ENCODE peak calls at places on chromosome 2, in seven cellular contexts. A is trophoblast cell, O is cardiac muscle cell, R is bronchial epithelial cell, C is endodermal cell, S is astrocyte, W is GM23248. F is an unnamed sample.

GRCh38 chr2:45353879-45354278 is 257.2 kb downstream of the SRBD1 start:
- DNase-seq in A (no peak), O (no peak), R (peak; percentile 80), C (no peak), S (peak; percentile 98), W (peak; percentile 90), F (peak; percentile 79)

GRCh38 chr2:72778410-72778809 is 47.4 kb downstream of the EXOC6B start:
- DNase-seq in A (no peak), O (no peak), R (peak; percentile 88), C (no peak), S (peak; percentile 62), W (peak; percentile 69), F (no peak)

GRCh38 chr2:54597153-54597827 is 126.2 kb upstream of the EML6 start:
- DNase-seq in A (no peak), O (no peak), R (no peak), C (no peak), S (peak; percentile 72), W (no peak), F (peak; percentile 66)

GRCh38 chr2:78408795-78409118 is 616.7 kb upstream of the REG3G start:
- DNase-seq in A (no peak), O (peak; percentile 67), R (no peak), C (no peak), S (no peak), W (no peak), F (no peak)

GRCh38 chr2:235936493-235936892 is 231.7 kb downstream of the GBX2 start:
- DNase-seq in A (no peak), O (no peak), R (no peak), C (peak; percentile 76), S (no peak), W (no peak), F (no peak)

GRCh38 chr2:171430516-171431410 is 3.0 kb downstream of the METTL8 start:
- DNase-seq in A (no peak), O (peak; percentile 49), R (peak; percentile 57), C (peak; percentile 57), S (no peak), W (no peak), F (no peak)

GRCh38 chr2:10452956-10453885 is 5.1 kb upstream of the ODC1 start:
- DNase-seq in A (no peak), O (no peak), R (no peak), C (no peak), S (no peak), W (no peak), F (no peak)

GRCh38 chr2:28381225-28382180 is 11.2 kb upstream of the FOSL2 start:
- DNase-seq in A (no peak), O (no peak), R (no peak), C (no peak), S (no peak), W (no peak), F (no peak)

GRCh38 chr2:204445149-204445548 is 100.1 kb upstream of the PARD3B start:
- DNase-seq in A (no peak), O (no peak), R (no peak), C (no peak), S (no peak), W (no peak), F (no peak)

GRCh38 chr2:181250691-181251090 is 206.5 kb upstream of the ITGA4 start:
- DNase-seq in A (no peak), O (no peak), R (peak; percentile 44), C (no peak), S (no peak), W (peak; percentile 62), F (no peak)

DNA sequence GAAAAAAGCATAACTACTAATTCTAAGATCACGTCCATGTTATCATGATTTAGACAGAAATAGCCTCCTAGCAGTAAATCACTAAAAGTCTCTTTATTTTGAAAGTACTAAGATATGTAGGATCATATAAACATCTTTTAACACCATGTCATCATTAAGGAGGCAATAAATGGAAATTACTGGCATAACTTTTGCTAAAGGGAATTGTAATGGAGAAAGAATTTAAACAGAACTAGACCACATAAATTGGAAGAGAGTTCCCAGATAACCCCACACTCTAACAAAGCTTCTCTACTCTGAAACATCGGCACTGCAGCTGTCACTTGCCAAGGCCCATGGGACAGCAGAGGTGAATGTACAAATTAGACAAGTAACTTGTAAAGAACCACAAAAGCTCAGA is 29.5 kb downstream of the STK39 start:
- DNase-seq in A (no peak), O (no peak), R (no peak), C (no peak), S (peak; percentile 71), W (no peak), F (no peak)
- H3K36me3 ChIP-seq in A (no peaks in the 10 kb centered on the region), O (no peaks in the 10 kb centered on the region), R (no peaks in the 10 kb centered on the region), C (no peaks in the 10 kb centered on the region), S (no peaks in the 10 kb centered on the region), W (no peaks in the 10 kb centered on the region), F (no peaks in the 10 kb centered on the region)

GRCh38 chr2:120220756-120221155 is 2.4 kb downstream of the TMEM185B start:
- DNase-seq in A (no peak), O (no peak), R (no peak), C (peak; percentile 10), S (no peak), W (no peak), F (no peak)

GRCh38 chr2:120221616-120222015 is 1.6 kb downstream of the TMEM185B start:
- DNase-seq in A (no peak), O (no peak), R (no peak), C (peak; percentile 10), S (no peak), W (no peak), F (no peak)

GRCh38 chr2:120219291-120219690 is 3.9 kb downstream of the TMEM185B start:
- DNase-seq in A (no peak), O (no peak), R (no peak), C (peak; percentile 22), S (no peak), W (no peak), F (no peak)

GRCh38 chr2:120218181-120218580 is 5.0 kb downstream of the TMEM185B start:
- DNase-seq in A (no peak), O (no peak), R (no peak), C (peak; percentile 35), S (no peak), W (no peak), F (no peak)

DNA sequence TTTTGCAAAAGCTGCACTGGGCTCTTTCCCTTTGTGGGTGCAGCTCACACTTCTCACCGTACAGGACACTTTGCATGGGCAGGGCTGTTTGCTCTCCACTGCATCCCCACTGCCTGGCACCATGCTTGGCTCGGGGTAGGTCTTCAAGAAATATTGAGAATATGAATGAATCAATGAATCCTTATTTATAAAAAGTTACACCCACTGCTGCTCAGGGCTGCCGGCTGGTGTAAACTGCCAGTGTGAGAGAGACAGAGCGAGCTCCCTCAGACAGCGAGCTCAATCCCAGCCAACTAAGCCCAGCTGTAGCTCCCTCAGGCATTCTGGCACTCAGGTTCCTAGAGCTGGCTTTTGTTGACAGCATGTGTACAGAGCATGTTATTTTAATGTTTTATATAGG is 3.4 kb downstream of the TMEM185B start:
- DNase-seq in A (no peak), O (no peak), R (no peak), C (peak; percentile 29), S (no peak), W (no peak), F (no peak)
- H3K36me3 ChIP-seq in A (no peaks in the 10 kb centered on the region), O (no peaks in the 10 kb centered on the region), R (peaks cover 5% of the 10 kb centered on the region), C (peaks cover 13% of the 10 kb centered on the region), S (no peaks in the 10 kb centered on the region), W (peaks cover 7% of the 10 kb centered on the region), F (peaks cover 38% of the 10 kb centered on the region)

GRCh38 chr2:241410739-241411176 is 54.7 kb downstream of the FARP2 start:
- DNase-seq in A (no peak), O (no peak), R (peak; percentile 27), C (no peak), S (peak; percentile 70), W (peak; percentile 13), F (no peak)

GRCh38 chr2:241413929-241414580 is 58.0 kb downstream of the FARP2 start:
- DNase-seq in A (no peak), O (no peak), R (peak; percentile 85), C (no peak), S (peak; percentile 41), W (peak; percentile 34), F (no peak)

GRCh38 chr2:241412144-241412543 is 56.1 kb downstream of the FARP2 start:
- DNase-seq in A (no peak), O (no peak), R (peak; percentile 59), C (no peak), S (peak; percentile 77), W (peak; percentile 17), F (peak; percentile 84)

DNA sequence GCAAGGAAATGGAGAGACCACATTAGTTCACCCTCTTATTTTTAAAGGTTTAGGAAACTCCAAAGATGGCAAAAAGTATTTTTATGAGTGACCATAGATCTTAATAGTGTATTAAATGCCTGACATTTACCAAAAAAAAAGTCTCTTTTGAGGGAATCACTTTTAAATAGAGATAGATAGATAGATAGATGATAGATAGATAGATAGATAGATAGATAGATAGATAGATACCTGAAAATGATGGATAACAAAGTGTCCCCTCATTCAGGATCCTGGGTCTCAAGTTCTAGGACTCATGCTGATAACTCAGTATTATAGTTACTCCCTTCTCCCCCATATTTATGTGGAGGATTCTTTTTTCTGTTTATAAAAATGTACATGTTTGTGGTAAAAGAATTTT is 52.8 kb downstream of the FARP2 start:
- DNase-seq in A (no peak), O (no peak), R (no peak), C (no peak), S (no peak), W (no peak), F (no peak)
- H3K36me3 ChIP-seq in A (peaks cover 19% of the 10 kb centered on the region), O (peaks cover 34% of the 10 kb centered on the region), R (peaks cover 8% of the 10 kb centered on the region), C (peaks cover 39% of the 10 kb centered on the region), S (peaks cover 6% of the 10 kb centered on the region), W (peaks cover 40% of the 10 kb centered on the region), F (peaks cover 45% of the 10 kb centered on the region)

GRCh38 chr2:136538489-136538888 is 226.9 kb upstream of the THSD7B start:
- DNase-seq in A (no peak), O (no peak), R (no peak), C (no peak), S (no peak), W (no peak), F (no peak)

GRCh38 chr2:136534817-136535216 is 230.5 kb upstream of the THSD7B start:
- DNase-seq in A (no peak), O (no peak), R (no peak), C (no peak), S (no peak), W (no peak), F (no peak)

GRCh38 chr2:136539355-136539754 is 226.0 kb upstream of the THSD7B start:
- DNase-seq in A (no peak), O (no peak), R (no peak), C (no peak), S (no peak), W (no peak), F (no peak)
- H3K36me3 ChIP-seq in A (no peaks in the 10 kb centered on the region), O (no peaks in the 10 kb centered on the region), R (no peaks in the 10 kb centered on the region), C (no peaks in the 10 kb centered on the region), S (no peaks in the 10 kb centered on the region), W (no peaks in the 10 kb centered on the region), F (no peaks in the 10 kb centered on the region)

DNA sequence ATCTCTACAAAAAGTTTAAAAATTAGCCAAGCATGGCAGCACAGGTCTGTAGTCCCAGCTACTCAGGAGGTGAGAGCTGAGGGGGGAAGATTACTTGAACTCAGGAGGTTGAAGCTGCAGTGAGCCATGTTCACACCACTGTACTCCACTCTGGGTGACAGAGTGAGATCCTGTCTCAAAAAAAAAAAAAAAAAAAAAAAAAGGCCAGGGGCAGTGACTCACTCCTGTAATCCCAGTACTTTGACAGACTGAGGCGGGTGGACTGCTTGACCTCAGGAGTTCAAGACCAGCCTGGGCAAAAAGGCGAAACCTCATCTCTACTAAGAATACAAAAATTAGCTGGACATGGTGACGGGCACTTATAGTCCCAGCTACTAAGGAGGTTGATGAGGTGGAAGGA is 37.0 kb downstream of the PUM2 start:
- DNase-seq in A (no peak), O (no peak), R (peak; percentile 24), C (no peak), S (no peak), W (peak; percentile 24), F (no peak)
- H3K36me3 ChIP-seq in A (peaks cover 14% of the 10 kb centered on the region), O (peaks cover 51% of the 10 kb centered on the region), R (peaks cover 17% of the 10 kb centered on the region), C (peaks cover 87% of the 10 kb centered on the region), S (peaks cover 26% of the 10 kb centered on the region), W (peaks cover 63% of the 10 kb centered on the region), F (peaks cover 78% of the 10 kb centered on the region)